ENCODE peak calls at places on chromosome 13, in six cellular contexts. G is lower lobe of right lung; S is endodermal cell; I is CD4-positive, alpha-beta T cell; E is mammary epithelial cell; J is tibial artery. B is an unnamed sample.

GRCh38 chr13:39682310-39682709 is 26.8 kb downstream of the COG6 start:
- DNase-seq in G (no peak), S (no peak), I (no peak), E (no peak), J (no peak), B (no peak)

GRCh38 chr13:35856721-35857346 is 274.3 kb downstream of the DCLK1 start:
- DNase-seq in G (no peak), S (no peak), I (no peak), E (no peak), J (no peak), B (no peak)

GRCh38 chr13:97279913-97280312 is 57.8 kb downstream of the MBNL2 start:
- DNase-seq in G (no peak), S (no peak), I (no peak), E (no peak), J (no peak), B (no peak)

GRCh38 chr13:104650426-104650825 is 1584.2 kb upstream of the SLC10A2 start:
- DNase-seq in G (no peak), S (no peak), I (no peak), E (peak; percentile 28), J (no peak), B (no peak)

GRCh38 chr13:74132768-74133656 is 1.2 kb downstream of the KLF12 start:
- DNase-seq in G (peak; percentile 52), S (peak; percentile 71), I (peak; percentile 47), E (peak; percentile 23), J (peak; percentile 40), B (peak; percentile 9)

GRCh38 chr13:103996733-103997132 is 930.5 kb upstream of the SLC10A2 start:
- DNase-seq in G (no peak), S (no peak), I (no peak), E (no peak), J (no peak), B (no peak)

GRCh38 chr13:64540468-64540867 is 2689.7 kb downstream of the PCDH9 start:
- DNase-seq in G (no peak), S (no peak), I (no peak), E (no peak), J (no peak), B (no peak)

GRCh38 chr13:104074326-104074725 is 1008.1 kb upstream of the SLC10A2 start:
- DNase-seq in G (no peak), S (no peak), I (no peak), E (no peak), J (no peak), B (no peak)

GRCh38 chr13:102983496-102983895 is 82.7 kb downstream of the SLC10A2 start:
- DNase-seq in G (no peak), S (no peak), I (no peak), E (peak; percentile 61), J (no peak), B (no peak)

GRCh38 chr13:21034602-21035190 is 26.7 kb downstream of the LATS2 start:
- DNase-seq in G (no peak), S (no peak), I (no peak), E (no peak), J (peak; percentile 26), B (no peak)

GRCh38 chr13:46866150-46866549 is 30.7 kb downstream of the HTR2A start:
- DNase-seq in G (peak; percentile 85), S (peak; percentile 62), I (no peak), E (peak; percentile 57), J (peak; percentile 35), B (peak; percentile 1)

GRCh38 chr13:31807090-31807541 is 67.8 kb downstream of the RXFP2 start:
- DNase-seq in G (no peak), S (no peak), I (peak; percentile 2), E (peak; percentile 79), J (no peak), B (no peak)

GRCh38 chr13:47503468-47503867 is 497.6 kb downstream of the SUCLA2 start:
- DNase-seq in G (no peak), S (no peak), I (no peak), E (peak; percentile 44), J (no peak), B (no peak)

GRCh38 chr13:72062566-72062965 is 195.6 kb upstream of the DACH1 start:
- DNase-seq in G (no peak), S (peak; percentile 85), I (no peak), E (peak; percentile 32), J (no peak), B (no peak)

DNA sequence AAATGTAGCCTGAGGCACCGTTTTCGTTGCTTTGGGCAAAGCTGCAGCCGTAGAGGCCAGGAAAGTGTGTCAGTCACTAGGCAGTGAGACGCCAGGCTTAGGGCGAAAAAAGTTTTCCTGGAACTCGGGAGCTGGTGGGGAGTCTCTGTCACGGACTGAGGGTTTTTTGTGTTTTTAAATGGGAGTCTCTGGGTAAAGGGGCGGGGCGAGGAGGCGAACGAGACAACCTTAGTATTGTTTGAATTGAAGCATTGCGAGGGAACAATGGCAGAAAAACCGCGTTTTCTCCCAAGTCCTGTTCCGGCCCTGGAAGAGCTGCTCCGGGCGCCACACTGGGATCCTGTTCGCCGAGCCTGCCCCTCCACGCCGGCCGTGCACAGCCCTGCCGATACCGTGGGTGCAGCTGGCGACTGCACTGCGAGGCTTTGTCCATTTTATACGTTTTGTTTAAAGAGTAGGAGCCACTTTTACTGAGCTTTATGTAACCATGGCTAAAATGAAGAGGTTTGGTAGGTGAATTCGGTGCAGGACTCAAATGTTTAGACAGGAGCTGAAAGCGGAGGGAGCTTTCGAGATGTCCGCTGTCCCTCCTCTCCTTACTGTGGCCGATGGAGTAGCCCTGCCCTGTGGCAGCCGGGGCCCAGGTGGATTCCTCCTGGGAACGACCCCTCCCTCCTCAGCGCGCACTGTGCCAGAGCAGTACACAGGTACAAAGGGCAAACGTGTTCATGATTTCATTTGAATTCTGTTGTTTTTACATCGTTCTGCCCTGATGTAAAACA is 1.5 kb downstream of the COL4A2 start:
- DNase-seq in G (no peak), S (peak; percentile 83), I (no peak), E (peak; percentile 67), J (no peak), B (no peak)
- H3K27ac ChIP-seq in G (peak overlapping the region; percentile 93), S (peak overlapping the region; percentile 20), I (no peak overlapping the region), E (peak overlapping the region; percentile 53), J (peak overlapping the region; percentile 99), B (peak overlapping the region; percentile 86)

GRCh38 chr13:70964124-70964523 is 855.9 kb upstream of the KLHL1 start:
- DNase-seq in G (no peak), S (no peak), I (no peak), E (no peak), J (no peak), B (no peak)
- TF ChIP-seq CTCF in G (no peak), S (peak; percentile 55), I (no peak), E (no peak), J (no peak), B (no peak)

GRCh38 chr13:94431569-94431968 is 47.9 kb downstream of the DCT start:
- DNase-seq in G (no peak), S (no peak), I (no peak), E (no peak), J (no peak), B (no peak)
- H3K27me3 ChIP-seq in G (no peaks in the 10 kb centered on the region), S (no peaks in the 10 kb centered on the region), I (no peaks in the 10 kb centered on the region), E (no peaks in the 10 kb centered on the region), J (no peaks in the 10 kb centered on the region), B (no peaks in the 10 kb centered on the region)

GRCh38 chr13:98312606-98313005 is 135.5 kb upstream of the RNF113B start:
- DNase-seq in G (no peak), S (no peak), I (no peak), E (no peak), J (no peak), B (no peak)
- H3K27ac ChIP-seq in G (no peak overlapping the region), S (no peak overlapping the region), I (no peak overlapping the region), E (no peak overlapping the region), J (no peak overlapping the region), B (no peak overlapping the region)

GRCh38 chr13:48750588-48751383 is 97.1 kb downstream of the CYSLTR2 start:
- DNase-seq in G (no peak), S (no peak), I (no peak), E (no peak), J (peak; percentile 66), B (no peak)
- TF ChIP-seq CTCF in G (peak; percentile 5), S (no peak), I (no peak), E (no peak), J (peak; percentile 14), B (no peak)

GRCh38 chr13:25876256-25876655 is 175.6 kb downstream of the SHISA2 start:
- DNase-seq in G (no peak), S (no peak), I (no peak), E (no peak), J (no peak), B (no peak)
- H3K27me3 ChIP-seq in G (no peaks in the 10 kb centered on the region), S (no peaks in the 10 kb centered on the region), I (no peaks in the 10 kb centered on the region), E (no peaks in the 10 kb centered on the region), J (no peaks in the 10 kb centered on the region), B (peaks cover 3% of the 10 kb centered on the region)

GRCh38 chr13:44274838-44275237 is 98.8 kb upstream of the SERP2 start:
- DNase-seq in G (no peak), S (no peak), I (peak; percentile 39), E (no peak), J (no peak), B (no peak)

GRCh38 chr13:44273991-44274810 is 99.4 kb upstream of the SERP2 start:
- DNase-seq in G (no peak), S (no peak), I (peak; percentile 25), E (no peak), J (no peak), B (no peak)

GRCh38 chr13:44278164-44278563 is 95.5 kb upstream of the SERP2 start:
- DNase-seq in G (no peak), S (no peak), I (no peak), E (no peak), J (no peak), B (no peak)

GRCh38 chr13:44277459-44277858 is 96.2 kb upstream of the SERP2 start:
- DNase-seq in G (no peak), S (no peak), I (no peak), E (no peak), J (no peak), B (no peak)

DNA sequence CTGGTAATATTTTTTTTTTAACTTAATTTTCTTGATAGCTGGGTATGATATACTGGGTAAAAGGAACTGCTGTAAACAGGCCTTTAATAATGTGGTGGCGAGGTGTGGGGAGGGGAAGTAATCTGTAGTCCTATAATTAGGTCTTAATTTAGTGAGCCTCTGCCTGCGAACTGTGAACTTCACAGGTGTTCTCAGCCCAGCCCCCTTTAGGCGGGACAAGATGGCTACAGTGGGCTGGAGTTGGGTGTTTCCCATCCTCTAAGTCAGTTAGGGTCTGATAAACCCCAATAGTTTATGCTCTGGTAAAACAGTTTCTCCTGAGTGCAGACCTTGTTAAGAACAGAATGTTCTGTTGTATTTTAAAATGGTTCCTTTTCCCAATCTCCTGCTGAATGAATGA is 97.6 kb upstream of the SERP2 start:
- DNase-seq in G (no peak), S (peak; percentile 55), I (no peak), E (no peak), J (no peak), B (no peak)
- H3K27ac ChIP-seq in G (no peak overlapping the region), S (no peak overlapping the region), I (no peak overlapping the region), E (no peak overlapping the region), J (peak overlapping the region; percentile 79), B (no peak overlapping the region)

B was measured in esophagus squamous epithelium.